ENCODE peak calls at places on chromosomes 3 and 15, in nine cellular contexts. One of them, this sample, is unnamed.

GRCh38 chr3:177478170-177478859 is 281.0 kb upstream of the TBL1XR1 start:
- DNase-seq in lung: peak
- DNase-seq in fibroblast of pulmonary artery: peak
- DNase-seq in stomach: peak
- DNase-seq in astrocyte of the cerebellum: peak
- DNase-seq in astrocyte of the spinal cord: peak
- DNase-seq in tibial nerve: no peak
- DNase-seq in brain microvascular endothelial cell: peak
- DNase-seq in tibial artery: peak
- DNase-seq in this sample: peak

GRCh38 chr3:152830245-152830644 is 4.7 kb upstream of the P2RY1 start:
- DNase-seq in lung: no peak
- DNase-seq in fibroblast of pulmonary artery: no peak
- DNase-seq in stomach: no peak
- DNase-seq in astrocyte of the cerebellum: no peak
- DNase-seq in astrocyte of the spinal cord: no peak
- DNase-seq in tibial nerve: no peak
- DNase-seq in brain microvascular endothelial cell: no peak
- DNase-seq in tibial artery: no peak
- DNase-seq in this sample: no peak

GRCh38 chr3:177104299-177104992 is 92.8 kb downstream of the TBL1XR1 start:
- DNase-seq in lung: no peak
- DNase-seq in fibroblast of pulmonary artery: peak
- DNase-seq in stomach: no peak
- DNase-seq in astrocyte of the cerebellum: no peak
- DNase-seq in astrocyte of the spinal cord: no peak
- DNase-seq in tibial nerve: no peak
- DNase-seq in brain microvascular endothelial cell: no peak
- DNase-seq in tibial artery: no peak
- DNase-seq in this sample: no peak

GRCh38 chr3:46667657-46668056 is 25.8 kb downstream of the ALS2CL start:
- DNase-seq in lung: no peak
- DNase-seq in fibroblast of pulmonary artery: no peak
- DNase-seq in stomach: peak
- DNase-seq in astrocyte of the cerebellum: no peak
- DNase-seq in astrocyte of the spinal cord: no peak
- DNase-seq in tibial nerve: no peak
- DNase-seq in brain microvascular endothelial cell: no peak
- DNase-seq in tibial artery: peak
- DNase-seq in this sample: no peak

GRCh38 chr3:64548200-64548889 is 139.5 kb downstream of the ADAMTS9 start:
- DNase-seq in lung: peak
- DNase-seq in fibroblast of pulmonary artery: peak
- DNase-seq in stomach: peak
- DNase-seq in astrocyte of the cerebellum: peak
- DNase-seq in astrocyte of the spinal cord: peak
- DNase-seq in tibial nerve: peak
- DNase-seq in brain microvascular endothelial cell: no peak
- DNase-seq in tibial artery: peak
- DNase-seq in this sample: peak

GRCh38 chr3:126201168-126201567 is 20.8 kb upstream of the ALDH1L1 start:
- DNase-seq in lung: no peak
- DNase-seq in fibroblast of pulmonary artery: no peak
- DNase-seq in stomach: no peak
- DNase-seq in astrocyte of the cerebellum: no peak
- DNase-seq in astrocyte of the spinal cord: no peak
- DNase-seq in tibial nerve: no peak
- DNase-seq in brain microvascular endothelial cell: no peak
- DNase-seq in tibial artery: no peak
- DNase-seq in this sample: no peak

GRCh38 chr15:42131826-42132806 is 24.3 kb downstream of the PLA2G4F start:
- DNase-seq in lung: peak
- DNase-seq in fibroblast of pulmonary artery: no peak
- DNase-seq in stomach: peak
- DNase-seq in astrocyte of the cerebellum: no peak
- DNase-seq in astrocyte of the spinal cord: no peak
- DNase-seq in tibial nerve: no peak
- DNase-seq in brain microvascular endothelial cell: no peak
- DNase-seq in tibial artery: no peak
- DNase-seq in this sample: no peak

GRCh38 chr3:105154692-105155091 is 212.0 kb upstream of the ALCAM start:
- DNase-seq in lung: no peak
- DNase-seq in fibroblast of pulmonary artery: no peak
- DNase-seq in stomach: no peak
- DNase-seq in astrocyte of the cerebellum: no peak
- DNase-seq in astrocyte of the spinal cord: no peak
- DNase-seq in tibial nerve: no peak
- DNase-seq in brain microvascular endothelial cell: no peak
- DNase-seq in tibial artery: no peak
- DNase-seq in this sample: no peak

GRCh38 chr3:45123841-45124269 is 22.3 kb downstream of the CDCP1 start:
- DNase-seq in lung: no peak
- DNase-seq in fibroblast of pulmonary artery: peak
- DNase-seq in stomach: no peak
- DNase-seq in astrocyte of the cerebellum: no peak
- DNase-seq in astrocyte of the spinal cord: peak
- DNase-seq in tibial nerve: no peak
- DNase-seq in brain microvascular endothelial cell: no peak
- DNase-seq in tibial artery: no peak
- DNase-seq in this sample: peak

GRCh38 chr15:89926158-89926557 is 13.4 kb upstream of the ARPIN start:
- DNase-seq in lung: no peak
- DNase-seq in fibroblast of pulmonary artery: no peak
- DNase-seq in stomach: no peak
- DNase-seq in astrocyte of the cerebellum: no peak
- DNase-seq in astrocyte of the spinal cord: no peak
- DNase-seq in tibial nerve: no peak
- DNase-seq in brain microvascular endothelial cell: no peak
- DNase-seq in tibial artery: no peak
- DNase-seq in this sample: peak

GRCh38 chr15:66943456-66944095 is 121.8 kb upstream of the SMAD3 start:
- DNase-seq in lung: no peak
- DNase-seq in fibroblast of pulmonary artery: no peak
- DNase-seq in stomach: peak
- DNase-seq in astrocyte of the cerebellum: no peak
- DNase-seq in astrocyte of the spinal cord: no peak
- DNase-seq in tibial nerve: no peak
- DNase-seq in brain microvascular endothelial cell: no peak
- DNase-seq in tibial artery: no peak
- DNase-seq in this sample: no peak

GRCh38 chr3:164832216-164832615 is 246.1 kb downstream of the SI start:
- DNase-seq in lung: no peak
- DNase-seq in fibroblast of pulmonary artery: no peak
- DNase-seq in stomach: no peak
- DNase-seq in astrocyte of the cerebellum: no peak
- DNase-seq in astrocyte of the spinal cord: peak
- DNase-seq in tibial nerve: no peak
- DNase-seq in brain microvascular endothelial cell: peak
- DNase-seq in tibial artery: no peak
- DNase-seq in this sample: no peak

GRCh38 chr3:145251311-145251710 is 909.7 kb downstream of the PLOD2 start:
- DNase-seq in lung: no peak
- DNase-seq in fibroblast of pulmonary artery: no peak
- DNase-seq in stomach: no peak
- DNase-seq in astrocyte of the cerebellum: no peak
- DNase-seq in astrocyte of the spinal cord: no peak
- DNase-seq in tibial nerve: no peak
- DNase-seq in brain microvascular endothelial cell: no peak
- DNase-seq in tibial artery: no peak
- DNase-seq in this sample: no peak

DNA sequence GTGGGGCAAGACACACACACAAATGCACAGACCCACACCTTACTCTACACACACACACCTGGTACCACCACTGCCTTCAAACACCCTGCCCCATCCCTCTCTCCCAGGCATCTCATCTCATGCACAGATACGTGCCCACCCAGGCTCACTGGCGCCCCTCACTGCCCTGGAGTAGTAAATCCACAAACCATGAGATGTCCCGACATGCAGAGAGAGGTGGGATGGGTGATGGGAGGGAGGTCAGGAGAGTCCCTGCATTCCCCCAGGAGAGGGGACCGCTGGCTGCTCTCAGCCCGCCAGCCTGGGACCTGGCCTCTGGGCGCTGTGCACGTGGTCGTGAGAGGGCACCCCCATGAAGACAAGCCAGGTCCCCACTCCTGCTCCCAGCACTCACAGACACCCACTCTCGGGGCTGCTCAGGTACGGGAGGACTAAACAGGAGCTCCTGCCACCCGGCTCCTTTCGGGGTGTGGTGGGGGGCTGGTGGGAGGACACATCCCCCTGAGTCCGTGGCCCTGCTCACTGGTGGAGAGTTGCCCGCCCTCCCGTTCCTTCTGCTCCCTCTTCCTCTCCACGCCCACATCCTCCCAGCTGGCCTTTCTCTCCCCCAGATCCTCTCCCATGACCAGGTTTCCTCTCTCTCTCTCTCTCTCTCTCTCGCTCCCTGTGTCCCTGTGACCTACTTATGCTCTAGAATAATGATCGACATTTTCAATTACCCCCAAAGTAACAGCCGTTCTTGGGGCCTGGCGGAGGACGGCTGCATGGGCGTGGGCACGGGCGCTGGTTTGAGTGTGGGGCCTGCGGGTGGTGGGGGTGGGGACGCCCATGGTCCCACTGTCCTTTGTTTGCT is 18.8 kb upstream of the CSPG4 start:
- DNase-seq in lung: peak
- DNase-seq in fibroblast of pulmonary artery: peak
- DNase-seq in stomach: no peak
- DNase-seq in astrocyte of the cerebellum: no peak
- DNase-seq in astrocyte of the spinal cord: no peak
- DNase-seq in tibial nerve: no peak
- DNase-seq in brain microvascular endothelial cell: no peak
- DNase-seq in tibial artery: peak
- DNase-seq in this sample: peak
- TF ChIP-seq CTCF in lung: no peak
- TF ChIP-seq CTCF in fibroblast of pulmonary artery: no peak
- TF ChIP-seq CTCF in stomach: no peak
- TF ChIP-seq CTCF in astrocyte of the cerebellum: no peak
- TF ChIP-seq CTCF in astrocyte of the spinal cord: no peak
- TF ChIP-seq CTCF in tibial nerve: no peak
- TF ChIP-seq CTCF in brain microvascular endothelial cell: peak
- TF ChIP-seq CTCF in tibial artery: no peak
- TF ChIP-seq CTCF in this sample: no peak

DNA sequence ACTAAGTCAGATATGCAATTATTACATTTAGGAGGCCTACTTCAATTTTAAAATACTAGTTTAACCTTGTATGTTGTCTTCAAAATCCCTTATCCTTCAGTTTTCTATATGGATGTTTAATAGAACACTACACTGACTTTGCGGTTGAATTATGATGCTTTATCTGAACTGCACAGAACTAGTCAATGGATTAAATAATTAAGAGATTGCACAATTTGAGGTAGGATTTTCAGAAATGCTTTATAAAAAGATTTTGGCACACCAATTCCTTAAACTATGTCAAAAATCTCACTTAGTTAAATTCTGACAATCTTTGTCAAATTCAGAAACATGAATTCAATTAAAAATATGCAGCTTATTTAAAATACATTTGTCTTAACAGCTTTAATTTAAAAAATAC is 28.1 kb downstream of the ATOSA start:
- DNase-seq in lung: no peak
- DNase-seq in fibroblast of pulmonary artery: no peak
- DNase-seq in stomach: no peak
- DNase-seq in astrocyte of the cerebellum: no peak
- DNase-seq in astrocyte of the spinal cord: no peak
- DNase-seq in tibial nerve: no peak
- DNase-seq in brain microvascular endothelial cell: no peak
- DNase-seq in tibial artery: no peak
- DNase-seq in this sample: no peak
- H3K4me3 ChIP-seq in lung: no peak
- H3K4me3 ChIP-seq in fibroblast of pulmonary artery: peak
- H3K4me3 ChIP-seq in stomach: no peak
- H3K4me3 ChIP-seq in astrocyte of the cerebellum: peak
- H3K4me3 ChIP-seq in astrocyte of the spinal cord: peak
- H3K4me3 ChIP-seq in tibial nerve: peak
- H3K4me3 ChIP-seq in brain microvascular endothelial cell: peak
- H3K4me3 ChIP-seq in tibial artery: no peak
- H3K4me3 ChIP-seq in this sample: no peak

GRCh38 chr3:160977776-160978175 is 127.4 kb downstream of the B3GALNT1 start:
- DNase-seq in lung: no peak
- DNase-seq in fibroblast of pulmonary artery: no peak
- DNase-seq in stomach: no peak
- DNase-seq in astrocyte of the cerebellum: no peak
- DNase-seq in astrocyte of the spinal cord: no peak
- DNase-seq in tibial nerve: no peak
- DNase-seq in brain microvascular endothelial cell: no peak
- DNase-seq in tibial artery: no peak
- DNase-seq in this sample: no peak

GRCh38 chr3:160986060-160986459 is 119.1 kb downstream of the B3GALNT1 start:
- DNase-seq in lung: no peak
- DNase-seq in fibroblast of pulmonary artery: no peak
- DNase-seq in stomach: no peak
- DNase-seq in astrocyte of the cerebellum: no peak
- DNase-seq in astrocyte of the spinal cord: no peak
- DNase-seq in tibial nerve: no peak
- DNase-seq in brain microvascular endothelial cell: no peak
- DNase-seq in tibial artery: peak
- DNase-seq in this sample: peak

GRCh38 chr3:160982497-160982896 is 122.7 kb downstream of the B3GALNT1 start:
- DNase-seq in lung: no peak
- DNase-seq in fibroblast of pulmonary artery: no peak
- DNase-seq in stomach: no peak
- DNase-seq in astrocyte of the cerebellum: no peak
- DNase-seq in astrocyte of the spinal cord: no peak
- DNase-seq in tibial nerve: no peak
- DNase-seq in brain microvascular endothelial cell: no peak
- DNase-seq in tibial artery: no peak
- DNase-seq in this sample: no peak

GRCh38 chr3:160980740-160981139 is 124.4 kb downstream of the B3GALNT1 start:
- DNase-seq in lung: no peak
- DNase-seq in fibroblast of pulmonary artery: no peak
- DNase-seq in stomach: no peak
- DNase-seq in astrocyte of the cerebellum: no peak
- DNase-seq in astrocyte of the spinal cord: no peak
- DNase-seq in tibial nerve: no peak
- DNase-seq in brain microvascular endothelial cell: no peak
- DNase-seq in tibial artery: no peak
- DNase-seq in this sample: no peak

GRCh38 chr3:160981217-160981938 is 123.8 kb downstream of the B3GALNT1 start:
- DNase-seq in lung: peak
- DNase-seq in fibroblast of pulmonary artery: peak
- DNase-seq in stomach: no peak
- DNase-seq in astrocyte of the cerebellum: peak
- DNase-seq in astrocyte of the spinal cord: peak
- DNase-seq in tibial nerve: peak
- DNase-seq in brain microvascular endothelial cell: no peak
- DNase-seq in tibial artery: peak
- DNase-seq in this sample: peak
- TF ChIP-seq CTCF in lung: no peak
- TF ChIP-seq CTCF in fibroblast of pulmonary artery: no peak
- TF ChIP-seq CTCF in stomach: no peak
- TF ChIP-seq CTCF in astrocyte of the cerebellum: no peak
- TF ChIP-seq CTCF in astrocyte of the spinal cord: no peak
- TF ChIP-seq CTCF in tibial nerve: no peak
- TF ChIP-seq CTCF in brain microvascular endothelial cell: no peak
- TF ChIP-seq CTCF in tibial artery: no peak
- TF ChIP-seq CTCF in this sample: no peak

DNA sequence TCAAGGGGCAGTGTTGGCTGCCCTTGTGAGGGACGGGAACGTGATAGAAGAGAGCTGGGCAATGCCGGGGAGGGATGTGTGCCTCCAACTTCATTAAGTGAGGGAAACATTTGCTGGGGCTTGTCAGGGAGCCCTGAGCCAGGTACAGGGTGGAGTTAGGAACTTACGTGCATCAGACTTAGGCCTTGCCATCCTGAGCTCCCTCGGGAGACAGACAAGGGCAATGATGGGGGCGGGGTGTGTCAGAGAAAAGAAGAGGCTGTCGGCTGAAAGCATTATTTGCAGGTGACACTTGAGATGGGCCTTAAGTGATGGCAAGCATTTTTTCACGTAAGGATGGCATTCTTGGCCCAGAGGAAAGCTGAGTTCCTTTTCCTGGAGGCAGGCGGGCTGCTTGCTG is 1.6 kb downstream of the FAM131A start:
- DNase-seq in lung: no peak
- DNase-seq in fibroblast of pulmonary artery: no peak
- DNase-seq in stomach: no peak
- DNase-seq in astrocyte of the cerebellum: no peak
- DNase-seq in astrocyte of the spinal cord: no peak
- DNase-seq in tibial nerve: no peak
- DNase-seq in brain microvascular endothelial cell: no peak
- DNase-seq in tibial artery: no peak
- DNase-seq in this sample: no peak
- H3K4me3 ChIP-seq in lung: no peak
- H3K4me3 ChIP-seq in fibroblast of pulmonary artery: peak
- H3K4me3 ChIP-seq in stomach: peak
- H3K4me3 ChIP-seq in astrocyte of the cerebellum: peak
- H3K4me3 ChIP-seq in astrocyte of the spinal cord: peak
- H3K4me3 ChIP-seq in tibial nerve: peak
- H3K4me3 ChIP-seq in brain microvascular endothelial cell: peak
- H3K4me3 ChIP-seq in tibial artery: peak
- H3K4me3 ChIP-seq in this sample: peak